ENCODE peak calls at places on chromosomes 2 and 18, in six cellular contexts. R is effector memory CD4-positive, alpha-beta T cell; Z is endodermal cell; I is right cardiac atrium; Y is hepatocyte; J is PC-3. K is an unnamed sample. For H3K9me3, the result is how much of the 10 kb centered on the place peaks cover.

GRCh38 chr2:54551123-54551756 is 95.1 kb downstream of the SPTBN1 start:
- DNase-seq in R (no peak), I (no peak), J (no peak), Z (peak), Y (no peak), K (no peak)

GRCh38 chr2:179340678-179341077 is 76.0 kb upstream of the SESTD1 start:
- DNase-seq in Z (no peak), J (peak), R (no peak), Y (peak), I (no peak), K (no peak)

GRCh38 chr18:6015364-6015763 is 120.0 kb upstream of the TMEM200C start:
- DNase-seq in Z (no peak), Y (no peak), R (no peak), J (peak), I (no peak), K (no peak)

GRCh38 chr18:73923866-73924265 is 223.8 kb downstream of the FBXO15 start:
- DNase-seq in I (no peak), Y (no peak), J (no peak), R (no peak), Z (no peak), K (no peak)

GRCh38 chr2:96142217-96143113 is 2.8 kb downstream of the DUSP2 start:
- DNase-seq in I (no peak), Z (peak), R (peak), Y (no peak), J (no peak), K (peak)

GRCh38 chr2:191383486-191383885 is 138.3 kb downstream of the MYO1B start:
- DNase-seq in J (no peak), I (no peak), R (no peak), Y (no peak), Z (no peak), K (no peak)

GRCh38 chr18:37946324-37946723 is 380.7 kb upstream of the CELF4 start:
- DNase-seq in Y (no peak), R (no peak), Z (no peak), J (no peak), I (no peak), K (no peak)

GRCh38 chr2:25362564-25363145 is 20.9 kb upstream of the DNMT3A start:
- DNase-seq in Z (peak), I (no peak), Y (no peak), R (peak), J (peak), K (peak)

GRCh38 chr2:201807452-201807980 is 1.2 kb downstream of the CDK15 start:
- DNase-seq in J (no peak), Y (peak), Z (no peak), I (peak), R (no peak), K (no peak)

GRCh38 chr2:172480301-172481218 is 53.2 kb downstream of the ITGA6 start:
- DNase-seq in Z (peak), Y (peak), J (no peak), R (no peak), I (peak), K (no peak)

GRCh38 chr2:62471816-62472215 is 34.2 kb downstream of the TMEM17 start:
- DNase-seq in Z (no peak), R (no peak), I (peak), Y (no peak), J (no peak), K (no peak)

GRCh38 chr2:128374001-128374710 is 55.5 kb upstream of the HS6ST1 start:
- DNase-seq in J (no peak), Y (peak), Z (no peak), I (no peak), R (no peak), K (no peak)

GRCh38 chr2:128376241-128377041 is 57.8 kb upstream of the HS6ST1 start:
- DNase-seq in Y (no peak), J (no peak), R (no peak), Z (no peak), I (no peak), K (no peak)

GRCh38 chr2:128373346-128374000 is 54.8 kb upstream of the HS6ST1 start:
- DNase-seq in J (no peak), Y (no peak), Z (no peak), R (no peak), I (no peak), K (no peak)

GRCh38 chr2:128375454-128375853 is 56.8 kb upstream of the HS6ST1 start:
- DNase-seq in R (no peak), Z (no peak), J (no peak), I (no peak), Y (no peak), K (no peak)

GRCh38 chr2:128374711-128375413 is 56.2 kb upstream of the HS6ST1 start:
- DNase-seq in I (no peak), Y (peak), Z (no peak), R (no peak), J (no peak), K (no peak)
- H3K9me3 ChIP-seq in I (under half), Y (under half), Z (under half), R (under half), J (under half), K (under half)

GRCh38 chr2:203758841-203759691 is 52.6 kb downstream of the CD28 start:
- DNase-seq in R (no peak), J (peak), Y (no peak), I (no peak), Z (no peak), K (no peak)
- H3K27ac ChIP-seq in R (no peak), J (peak), Y (peak), I (no peak), Z (no peak), K (no peak)

DNA sequence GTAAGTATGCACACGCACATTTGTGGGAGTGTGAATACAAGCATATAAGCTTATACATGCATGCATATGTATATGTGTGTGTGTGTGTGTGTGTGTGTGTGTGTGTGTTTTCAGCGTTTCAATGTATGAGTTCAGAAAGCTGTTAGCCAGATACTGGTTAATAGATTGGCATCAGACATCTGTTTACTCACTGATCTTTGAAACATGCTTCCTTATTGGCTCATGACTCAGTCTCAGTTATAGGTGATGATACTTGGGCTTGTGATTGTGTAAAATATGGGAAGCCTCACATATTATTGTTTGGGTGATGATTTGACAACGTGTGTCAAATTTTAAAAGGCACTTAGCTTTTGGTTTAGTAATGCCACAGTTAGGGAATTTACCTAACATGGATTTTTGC is 279.6 kb upstream of the TRIB2 start:
- DNase-seq in I (no peak), J (peak), Z (no peak), R (no peak), Y (no peak), K (no peak)
- H3K9me3 ChIP-seq in I (under half), J (under half), Z (under half), R (under half), Y (under half), K (under half)

GRCh38 chr18:3723554-3723953 is 273.6 kb downstream of the TGIF1 start:
- DNase-seq in Z (no peak), R (no peak), J (no peak), Y (no peak), I (no peak), K (no peak)
- H3K27ac ChIP-seq in Z (no peak), R (no peak), J (no peak), Y (peak), I (no peak), K (no peak)

GRCh38 chr2:168049609-168050008 is 197.8 kb downstream of the STK39 start:
- DNase-seq in I (no peak), Y (no peak), Z (no peak), J (no peak), R (no peak), K (no peak)

GRCh38 chr2:168054657-168055056 is 192.7 kb downstream of the STK39 start:
- DNase-seq in I (no peak), R (no peak), J (no peak), Z (no peak), Y (no peak), K (no peak)

GRCh38 chr2:168056242-168056641 is 191.2 kb downstream of the STK39 start:
- DNase-seq in I (no peak), R (no peak), Y (no peak), J (no peak), Z (peak), K (no peak)

GRCh38 chr2:168050377-168050776 is 197.0 kb downstream of the STK39 start:
- DNase-seq in J (no peak), Z (peak), I (no peak), R (no peak), Y (no peak), K (no peak)

GRCh38 chr2:168053676-168054075 is 193.7 kb downstream of the STK39 start:
- DNase-seq in J (no peak), R (no peak), Y (no peak), I (no peak), Z (no peak), K (no peak)
- H3K9me3 ChIP-seq in J (under half), R (under half), Y (under half), I (under half), Z (under half), K (under half)

GRCh38 chr2:49026706-49027105 is 127.6 kb downstream of the FSHR start:
- DNase-seq in Z (no peak), J (no peak), I (no peak), Y (no peak), R (no peak), K (no peak)

DNA sequence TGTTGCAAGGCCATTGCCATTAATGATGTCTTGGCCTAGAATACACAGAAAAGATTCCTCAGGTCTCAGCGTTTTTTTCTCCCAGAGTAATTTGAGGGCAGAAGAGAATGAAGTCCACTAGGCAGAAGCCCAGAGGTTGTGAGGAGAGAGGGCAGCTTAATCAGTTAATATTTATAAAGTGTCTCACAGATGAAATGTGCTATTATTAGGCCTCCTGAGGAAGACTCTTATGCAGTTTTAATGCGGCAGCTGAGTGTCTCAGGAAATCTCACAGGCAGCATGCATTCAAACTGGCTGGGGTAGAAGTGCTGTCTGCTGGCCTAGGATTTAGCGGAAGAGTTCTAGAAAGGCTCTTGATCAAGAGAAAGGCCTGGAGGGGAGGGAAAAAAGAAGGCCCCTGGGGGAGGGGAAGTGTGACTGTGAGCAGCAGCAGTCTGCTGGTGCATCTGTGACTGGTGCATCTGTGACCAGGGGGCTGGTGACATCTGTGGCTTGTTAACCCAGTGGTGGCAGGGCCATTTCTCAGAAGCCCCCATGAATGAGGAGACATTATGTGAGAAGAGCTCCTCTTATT is 133.1 kb downstream of the FSHR start:
- DNase-seq in Y (no peak), Z (no peak), I (no peak), J (no peak), R (no peak), K (no peak)
- H3K27ac ChIP-seq in Y (no peak), Z (peak), I (peak), J (no peak), R (no peak), K (no peak)

GRCh38 chr2:83516503-83516902 is 942.6 kb downstream of the SUCLG1 start:
- DNase-seq in Z (peak), Y (no peak), I (no peak), J (no peak), R (no peak), K (no peak)

GRCh38 chr2:83522891-83523493 is 936.1 kb downstream of the SUCLG1 start:
- DNase-seq in Y (no peak), I (no peak), J (no peak), R (no peak), Z (no peak), K (no peak)

GRCh38 chr2:83517727-83518368 is 941.2 kb downstream of the SUCLG1 start:
- DNase-seq in Y (no peak), R (no peak), I (no peak), J (no peak), Z (peak), K (no peak)
- H3K9me3 ChIP-seq in Y (under half), R (under half), I (under half), J (under half), Z (under half), K (under half)

GRCh38 chr2:70050631-70051425 is 36.4 kb upstream of the PCBP1 start:
- DNase-seq in J (no peak), Y (no peak), R (no peak), Z (no peak), I (no peak), K (no peak)
- H3K27ac ChIP-seq in J (no peak), Y (no peak), R (no peak), Z (no peak), I (no peak), K (no peak)

DNA sequence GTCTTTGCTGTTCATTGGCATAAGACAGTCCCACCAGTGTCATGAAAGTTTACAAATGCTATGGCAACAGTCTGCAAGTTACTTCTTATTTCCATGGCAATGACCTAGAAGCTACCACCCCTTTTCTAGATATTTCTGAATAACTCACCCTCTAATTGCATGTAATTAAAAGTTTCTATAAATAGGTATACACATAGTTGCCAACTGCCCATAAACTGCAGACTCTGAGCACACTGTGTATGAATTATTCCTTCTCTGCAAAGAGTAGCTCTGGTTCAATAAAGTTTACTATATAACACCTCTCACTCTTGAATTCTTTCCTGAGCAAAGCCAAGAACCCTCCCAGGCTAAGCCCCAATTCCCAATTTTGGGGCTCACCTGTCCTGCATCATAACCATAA is 172.6 kb upstream of the LRATD1 start:
- DNase-seq in Z (no peak), J (no peak), R (no peak), I (no peak), Y (no peak), K (no peak)
- H3K9me3 ChIP-seq in Z (under half), J (under half), R (under half), I (under half), Y (under half), K (under half)

GRCh38 chr18:76266226-76266991 is 228.6 kb downstream of the ZNF516 start:
- DNase-seq in I (no peak), R (no peak), Z (no peak), J (no peak), Y (no peak), K (no peak)

GRCh38 chr18:76262956-76263955 is 231.8 kb downstream of the ZNF516 start:
- DNase-seq in R (no peak), I (no peak), J (no peak), Y (no peak), Z (no peak), K (no peak)

GRCh38 chr18:76264073-76264472 is 231.0 kb downstream of the ZNF516 start:
- DNase-seq in Z (no peak), J (no peak), I (no peak), R (no peak), Y (no peak), K (no peak)

GRCh38 chr18:76264851-76265250 is 230.2 kb downstream of the ZNF516 start:
- DNase-seq in Y (no peak), Z (no peak), J (no peak), I (no peak), R (no peak), K (no peak)

DNA sequence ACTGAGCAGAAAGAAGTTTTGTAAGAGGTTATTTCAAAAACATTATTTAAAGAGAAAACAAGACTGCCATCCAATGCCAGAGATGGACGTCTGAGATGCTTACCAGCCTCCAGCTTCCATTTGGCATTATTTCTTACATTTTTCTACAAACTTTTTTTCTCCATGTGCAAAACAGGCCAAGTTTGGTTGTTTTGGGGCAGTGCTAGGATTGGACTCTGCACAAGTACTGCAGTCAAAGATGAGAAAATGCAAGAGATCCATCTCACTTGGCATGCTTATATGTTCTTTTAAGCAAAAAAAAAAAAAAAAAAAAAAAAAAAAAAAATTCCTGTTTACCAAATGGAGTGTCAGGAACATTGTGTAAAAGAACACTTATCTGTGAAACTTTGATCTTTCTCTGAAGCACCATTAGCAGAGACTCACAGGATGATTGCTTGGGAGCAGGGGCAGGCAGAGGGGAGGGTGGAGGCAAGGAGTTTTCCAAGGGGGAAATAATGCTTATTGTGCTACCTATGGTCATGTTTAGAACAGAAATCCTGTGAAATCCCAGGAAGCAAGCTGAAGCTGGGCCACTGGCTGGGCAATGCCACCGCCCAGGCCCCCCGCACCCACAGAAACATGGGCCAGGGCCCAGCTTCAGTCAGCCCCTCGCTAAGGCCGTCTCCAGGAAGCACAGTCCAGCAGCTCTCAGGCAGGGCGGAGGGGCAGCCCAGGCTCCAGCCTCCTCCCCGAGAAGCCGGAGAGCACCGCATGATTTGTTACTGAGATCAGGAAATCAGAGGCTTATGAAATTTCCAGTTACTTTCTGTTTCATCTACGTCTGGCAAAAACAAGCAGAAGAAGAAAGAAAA is 229.4 kb downstream of the ZNF516 start:
- DNase-seq in R (no peak), I (peak), J (no peak), Y (peak), Z (no peak), K (no peak)
- H3K27ac ChIP-seq in R (no peak), I (peak), J (no peak), Y (peak), Z (no peak), K (no peak)

K was measured in naive thymus-derived CD4-positive, alpha-beta T cell.